ENCODE peak calls at places on chromosomes 6 and 20, in ten cellular contexts. A is GM13977, S is nephron progenitor cell, K is Calu3, B is HCT116, C is ovary, Q is IMR-90, D is AG10803, N is cardiac muscle cell, V is lung. R is an unnamed sample.

GRCh38 chr20:49483018-49483705 is 694 bp upstream of the KCNB1 start:
- DNase-seq in A (peak), S (peak), K (no peak), B (no peak), C (no peak), Q (no peak), D (no peak), N (no peak), V (no peak), R (no peak)

GRCh38 chr6:40897390-40898003 is 141.5 kb downstream of the UNC5CL start:
- DNase-seq in A (no peak), S (no peak), K (no peak), B (no peak), C (no peak), Q (no peak), D (no peak), N (no peak), V (no peak), R (no peak)

GRCh38 chr6:30882764-30883475 is 1.4 kb upstream of the DDR1 start:
- DNase-seq in A (peak), S (peak), K (peak), B (peak), C (peak), Q (no peak), D (no peak), N (no peak), V (peak), R (peak)

GRCh38 chr6:123316733-123317323 is 319.9 kb downstream of the TRDN start:
- DNase-seq in A (no peak), S (no peak), K (no peak), B (no peak), C (no peak), Q (peak), D (peak), N (peak), V (no peak), R (no peak)

GRCh38 chr6:123415844-123416468 is 220.8 kb downstream of the TRDN start:
- DNase-seq in A (peak), S (peak), K (peak), B (peak), C (no peak), Q (peak), D (peak), N (peak), V (peak), R (peak)

GRCh38 chr20:46031701-46032254 is 2.8 kb downstream of the SLC12A5 start:
- DNase-seq in A (no peak), S (peak), K (no peak), B (no peak), C (no peak), Q (no peak), D (no peak), N (peak), V (no peak), R (no peak)

GRCh38 chr20:6265204-6265904 is 142.5 kb upstream of the FERMT1 start:
- DNase-seq in A (peak), S (no peak), K (peak), B (peak), C (no peak), Q (peak), D (peak), N (peak), V (no peak), R (no peak)

GRCh38 chr6:100617633-100618348 is 153.1 kb upstream of the SIM1 start:
- DNase-seq in A (no peak), S (no peak), K (no peak), B (no peak), C (no peak), Q (peak), D (peak), N (no peak), V (no peak), R (no peak)

GRCh38 chr20:1904160-1904559 is 9.0 kb downstream of the SIRPA start:
- DNase-seq in A (no peak), S (no peak), K (no peak), B (no peak), C (no peak), Q (no peak), D (no peak), N (no peak), V (no peak), R (no peak)

GRCh38 chr6:27754408-27754782 is 157.8 kb downstream of the OR2B2 start:
- DNase-seq in A (no peak), S (no peak), K (no peak), B (no peak), C (no peak), Q (no peak), D (no peak), N (no peak), V (no peak), R (no peak)

GRCh38 chr20:25308671-25309394 is 60.9 kb downstream of the PYGB start:
- DNase-seq in A (peak), S (no peak), K (no peak), B (peak), C (no peak), Q (peak), D (peak), N (peak), V (no peak), R (no peak)

GRCh38 chr20:24991897-24992419 is 593 bp downstream of the APMAP start:
- DNase-seq in A (no peak), S (peak), K (no peak), B (no peak), C (no peak), Q (no peak), D (no peak), N (peak), V (no peak), R (no peak)

GRCh38 chr20:49990310-49990720 is 7.5 kb downstream of the SNAI1 start:
- DNase-seq in A (no peak), S (no peak), K (no peak), B (no peak), C (no peak), Q (no peak), D (peak), N (peak), V (no peak), R (no peak)

GRCh38 chr6:150118642-150119041 is 24.2 kb upstream of the PPP1R14C start:
- DNase-seq in A (no peak), S (no peak), K (no peak), B (no peak), C (no peak), Q (no peak), D (no peak), N (no peak), V (no peak), R (no peak)

GRCh38 chr6:136658711-136659110 is 108.5 kb upstream of the MAP7 start:
- DNase-seq in A (no peak), S (no peak), K (no peak), B (no peak), C (no peak), Q (no peak), D (no peak), N (no peak), V (no peak), R (no peak)

GRCh38 chr20:7926767-7927166 is 13.5 kb downstream of the HAO1 start:
- DNase-seq in A (no peak), S (no peak), K (peak), B (peak), C (no peak), Q (peak), D (peak), N (peak), V (no peak), R (no peak)

GRCh38 chr6:22940571-22941290 is 371.4 kb downstream of the HDGFL1 start:
- DNase-seq in A (no peak), S (no peak), K (no peak), B (no peak), C (no peak), Q (no peak), D (peak), N (no peak), V (no peak), R (no peak)

GRCh38 chr6:158460602-158461092 is 99.2 kb upstream of the TMEM181 start:
- DNase-seq in A (no peak), S (no peak), K (no peak), B (no peak), C (no peak), Q (peak), D (peak), N (peak), V (no peak), R (no peak)

GRCh38 chr6:121649951-121650350 is 214.5 kb downstream of the GJA1 start:
- DNase-seq in A (no peak), S (no peak), K (no peak), B (no peak), C (no peak), Q (no peak), D (no peak), N (no peak), V (no peak), R (no peak)

GRCh38 chr20:53842301-53843099 is 227.9 kb downstream of the BCAS1 start:
- DNase-seq in A (no peak), S (no peak), K (no peak), B (no peak), C (no peak), Q (no peak), D (no peak), N (no peak), V (no peak), R (no peak)

GRCh38 chr6:29524982-29525639 is 34.4 kb downstream of the UBD start:
- DNase-seq in A (no peak), S (no peak), K (no peak), B (no peak), C (no peak), Q (no peak), D (no peak), N (no peak), V (no peak), R (no peak)

GRCh38 chr20:34907616-34908469 is 31.4 kb downstream of the ACSS2 start:
- DNase-seq in A (no peak), S (no peak), K (peak), B (peak), C (peak), Q (peak), D (peak), N (peak), V (peak), R (no peak)

GRCh38 chr6:135935951-135936601 is 84.6 kb downstream of the PDE7B start:
- DNase-seq in A (no peak), S (no peak), K (no peak), B (no peak), C (no peak), Q (peak), D (peak), N (no peak), V (no peak), R (no peak)

GRCh38 chr6:24387818-24388217 is 14.9 kb upstream of the MRS2 start:
- DNase-seq in A (no peak), S (no peak), K (no peak), B (no peak), C (no peak), Q (no peak), D (no peak), N (no peak), V (no peak), R (no peak)

GRCh38 chr6:13526718-13527668 is 39.6 kb upstream of the GFOD1 start:
- DNase-seq in A (peak), S (no peak), K (no peak), B (no peak), C (no peak), Q (no peak), D (peak), N (peak), V (no peak), R (no peak)

GRCh38 chr6:10970731-10971130 is 73.4 kb downstream of the ELOVL2 start:
- DNase-seq in A (no peak), S (no peak), K (no peak), B (no peak), C (no peak), Q (no peak), D (no peak), N (no peak), V (no peak), R (no peak)

GRCh38 chr6:2448826-2449571 is 203.6 kb upstream of the GMDS start:
- DNase-seq in A (peak), S (peak), K (peak), B (peak), C (no peak), Q (peak), D (peak), N (peak), V (no peak), R (no peak)

GRCh38 chr6:149508485-149508884 is 23.7 kb upstream of the ZC3H12D start:
- DNase-seq in A (no peak), S (no peak), K (no peak), B (no peak), C (no peak), Q (no peak), D (no peak), N (no peak), V (no peak), R (no peak)

GRCh38 chr6:77462359-77463307 is 658 bp downstream of the HTR1B start:
- DNase-seq in A (no peak), S (peak), K (no peak), B (no peak), C (no peak), Q (no peak), D (no peak), N (peak), V (no peak), R (no peak)

GRCh38 chr6:11852061-11852619 is 73.5 kb upstream of the ADTRP start:
- DNase-seq in A (no peak), S (peak), K (no peak), B (no peak), C (no peak), Q (no peak), D (no peak), N (no peak), V (no peak), R (no peak)

GRCh38 chr6:12343440-12344162 is 53.4 kb downstream of the EDN1 start:
- DNase-seq in A (no peak), S (no peak), K (peak), B (no peak), C (no peak), Q (peak), D (no peak), N (peak), V (no peak), R (no peak)

GRCh38 chr6:33716379-33716778 is 4.9 kb upstream of the UQCC2 start:
- DNase-seq in A (no peak), S (no peak), K (peak), B (peak), C (no peak), Q (no peak), D (no peak), N (no peak), V (no peak), R (no peak)

DNA sequence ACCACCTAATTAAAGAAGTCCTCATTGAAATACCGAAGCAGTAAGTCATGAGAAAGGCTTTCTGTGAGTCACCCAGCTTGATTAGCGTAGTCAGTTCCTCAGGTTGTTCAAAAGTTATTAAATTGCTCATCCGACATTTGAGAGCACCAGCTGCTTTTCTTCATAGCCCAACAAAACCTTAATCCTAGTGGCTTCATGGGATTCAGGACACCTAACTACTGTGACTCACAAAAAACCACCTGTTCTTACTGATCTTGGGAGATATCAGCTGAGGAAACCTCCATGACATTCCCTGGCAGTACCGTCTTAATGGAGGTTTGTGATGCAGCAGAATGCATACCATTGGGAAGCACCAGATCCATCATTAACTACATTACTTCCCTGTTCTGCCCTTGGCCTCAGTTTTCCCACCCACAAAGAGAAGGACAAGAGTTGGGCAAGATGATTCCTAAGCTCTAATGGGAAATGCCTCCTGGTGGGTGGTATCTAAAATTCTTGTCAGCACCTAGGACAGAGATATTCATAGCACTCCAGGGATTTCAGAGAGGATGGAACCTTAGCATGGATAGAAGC is 103.8 kb downstream of the KHDC1L start:
- DNase-seq in A (no peak), S (no peak), K (no peak), B (no peak), C (no peak), Q (peak), D (peak), N (peak), V (no peak), R (no peak)
- TF ChIP-seq CTCF in A (no peak), S (no peak), K (no peak), B (no peak), C (no peak), Q (peak), D (peak), N (peak), V (no peak), R (peak)

DNA sequence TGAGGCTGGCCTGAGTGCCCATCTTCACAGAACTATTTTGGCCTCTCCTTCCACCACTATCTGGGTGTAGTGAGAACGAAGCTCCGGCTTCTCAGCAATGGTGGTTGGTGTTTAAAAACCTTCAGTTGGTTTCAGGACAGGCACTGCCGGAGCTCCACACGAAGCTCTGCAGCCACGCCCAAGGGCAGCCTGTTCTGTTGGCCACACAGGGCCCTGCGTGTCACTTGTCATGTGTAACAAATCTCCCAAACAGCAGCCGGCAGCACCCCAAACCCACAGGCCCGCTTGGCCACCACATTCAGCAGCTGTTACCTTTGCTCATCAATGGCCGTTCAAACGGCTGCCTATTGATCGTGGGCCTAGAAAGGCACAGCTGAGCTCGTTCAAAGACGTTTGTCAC is 97.5 kb downstream of the ERMARD start:
- DNase-seq in A (no peak), S (no peak), K (no peak), B (no peak), C (peak), Q (no peak), D (no peak), N (no peak), V (no peak), R (no peak)
- TF ChIP-seq CTCF in A (no peak), S (no peak), K (no peak), B (no peak), C (no peak), Q (no peak), D (no peak), N (no peak), V (no peak), R (no peak)

DNA sequence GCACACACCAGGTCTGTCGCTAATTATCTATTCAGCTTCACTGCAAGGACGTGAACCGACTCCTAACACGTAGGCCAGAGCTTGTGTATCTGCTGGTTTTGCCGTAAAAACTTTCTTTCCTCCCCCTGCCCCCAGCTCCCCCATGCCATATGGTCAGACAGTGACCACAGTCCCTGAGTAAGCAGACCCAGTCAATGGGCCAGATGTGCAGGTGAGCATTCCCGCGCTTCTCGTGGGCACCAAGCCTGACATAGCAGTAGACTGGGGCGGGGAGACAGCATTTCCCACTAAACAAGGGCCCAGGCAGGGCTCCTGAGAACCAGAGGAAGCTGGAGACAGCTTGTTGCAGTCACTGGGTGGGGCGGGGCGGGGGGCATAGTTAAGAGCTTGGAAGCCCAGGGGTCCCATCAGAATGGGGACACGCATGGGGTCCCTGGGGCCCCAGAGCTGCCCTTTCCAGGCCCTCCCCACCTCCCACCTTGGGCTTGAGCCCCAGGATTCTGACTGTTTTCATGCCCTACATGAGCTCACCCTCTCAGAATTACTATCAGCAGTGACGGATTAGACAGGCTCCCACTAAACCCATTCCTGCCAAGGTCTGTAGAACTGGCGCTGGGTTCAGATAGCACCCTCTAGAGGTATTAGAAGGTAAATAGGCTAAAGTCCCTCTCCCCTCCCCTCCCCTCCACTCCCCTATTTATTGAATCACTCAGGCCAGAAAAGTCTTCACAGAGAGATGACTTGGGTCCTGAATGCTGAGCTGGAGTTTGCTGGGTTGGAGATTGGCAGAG is 51.8 kb downstream of the CDH26 start:
- DNase-seq in A (no peak), S (no peak), K (no peak), B (no peak), C (no peak), Q (no peak), D (no peak), N (no peak), V (peak), R (no peak)
- TF ChIP-seq CTCF in A (no peak), S (peak), K (no peak), B (peak), C (no peak), Q (no peak), D (no peak), N (peak), V (no peak), R (peak)

GRCh38 chr6:35620706-35621105 is 68.0 kb downstream of the FKBP5 start:
- DNase-seq in A (no peak), S (no peak), K (no peak), B (no peak), C (no peak), Q (no peak), D (peak), N (no peak), V (no peak), R (no peak)

GRCh38 chr6:35622283-35622682 is 66.4 kb downstream of the FKBP5 start:
- DNase-seq in A (no peak), S (no peak), K (no peak), B (no peak), C (no peak), Q (no peak), D (no peak), N (no peak), V (no peak), R (no peak)

GRCh38 chr6:35629876-35630378 is 58.8 kb downstream of the FKBP5 start:
- DNase-seq in A (no peak), S (no peak), K (no peak), B (no peak), C (no peak), Q (no peak), D (no peak), N (no peak), V (no peak), R (no peak)

GRCh38 chr6:35624341-35625070 is 64.2 kb downstream of the FKBP5 start:
- DNase-seq in A (no peak), S (no peak), K (no peak), B (no peak), C (no peak), Q (peak), D (peak), N (no peak), V (no peak), R (no peak)
- TF ChIP-seq CTCF in A (no peak), S (no peak), K (no peak), B (peak), C (no peak), Q (peak), D (peak), N (peak), V (no peak), R (peak)